ENCODE peak calls at places on chromosomes 12 and 14, in four cellular contexts. I is HepG2, P is K562, W is GM12878. O is an unnamed sample.

GRCh38 chr12:56007148-56007891 is 10.2 kb downstream of the SUOX start:
- DNase-seq in W (peak), I (peak), P (peak), O (peak)

GRCh38 chr14:63578300-63578699 is 35.1 kb upstream of the PPP2R5E start:
- DNase-seq in W (no peak), P (no peak), I (no peak), O (no peak)

GRCh38 chr14:78608998-78609787 is 439.0 kb downstream of the NRXN3 start:
- DNase-seq in W (no peak), I (no peak), P (no peak), O (no peak)

GRCh38 chr14:100288382-100289185 is 17.7 kb downstream of the SLC25A29 start:
- DNase-seq in W (no peak), I (no peak), P (no peak), O (no peak)

GRCh38 chr12:122004633-122005071 is 17.0 kb upstream of the BCL7A start:
- DNase-seq in W (no peak), P (no peak), I (no peak), O (no peak)

GRCh38 chr12:71567562-71567961 is 96.1 kb downstream of the ZFC3H1 start:
- DNase-seq in P (peak), W (no peak), I (no peak), O (no peak)

GRCh38 chr12:30100736-30101135 is 317.0 kb upstream of the TMTC1 start:
- DNase-seq in W (no peak), P (no peak), I (no peak), O (no peak)

GRCh38 chr14:58876613-58877012 is 238.9 kb downstream of the DACT1 start:
- DNase-seq in I (no peak), W (no peak), P (no peak), O (no peak)

GRCh38 chr12:110846615-110847566 is at the start of gene CCDC63:
- DNase-seq in I (peak), P (peak), W (no peak), O (peak)

GRCh38 chr12:91023326-91024004 is 18.7 kb upstream of the EPYC start:
- DNase-seq in W (no peak), P (no peak), I (no peak), O (no peak)

GRCh38 chr12:31234053-31234835 is 91.7 kb downstream of the SINHCAF start:
- DNase-seq in P (no peak), I (no peak), W (no peak), O (no peak)

GRCh38 chr12:57637364-57637763 is 4.4 kb upstream of the B4GALNT1 start:
- DNase-seq in P (peak), W (no peak), I (no peak), O (no peak)

GRCh38 chr14:104450811-104451401 is 128.7 kb upstream of the C14orf180 start:
- DNase-seq in I (no peak), P (no peak), W (no peak), O (no peak)

GRCh38 chr14:33475623-33476022 is 475.3 kb downstream of the EGLN3 start:
- DNase-seq in W (no peak), I (peak), P (no peak), O (peak)

GRCh38 chr12:53989227-53990113 is 4.5 kb downstream of the HOXC10 start:
- DNase-seq in P (no peak), I (peak), W (peak), O (peak)

DNA sequence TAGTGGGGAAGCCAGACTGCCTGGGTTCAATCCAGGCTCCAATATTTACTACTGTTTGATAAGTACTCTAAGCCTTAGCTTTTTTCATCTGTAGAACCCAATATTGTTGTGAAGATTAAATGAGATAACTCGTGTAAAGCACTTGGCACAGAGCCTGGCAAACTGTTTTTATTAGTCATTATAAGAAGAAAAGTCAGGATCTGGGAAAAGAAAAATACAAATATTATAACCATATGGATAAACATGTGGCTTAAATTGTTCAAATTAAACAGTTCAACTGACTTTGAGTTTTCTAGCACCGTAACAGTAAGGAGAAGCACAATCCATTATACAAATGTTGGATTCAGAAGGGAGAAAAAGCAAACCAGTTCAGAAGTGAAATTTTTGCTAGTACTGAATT is 22.0 kb upstream of the CDK17 start:
- DNase-seq in P (no peak), W (no peak), I (no peak), O (no peak)
- TF ChIP-seq EP300 in P (no peak), W (no peak), I (no peak), O (no peak)

GRCh38 chr14:89723930-89724915 is 230.3 kb downstream of the EFCAB11 start:
- DNase-seq in W (no peak), P (no peak), I (no peak), O (no peak)
- TF ChIP-seq CEBPB in W (no peak), P (no peak), I (no peak), O (no peak)

GRCh38 chr12:123390415-123391093 is 6.6 kb downstream of the KMT5A start:
- DNase-seq in I (no peak), W (no peak), P (no peak), O (no peak)

GRCh38 chr12:123391546-123392343 is 7.8 kb downstream of the KMT5A start:
- DNase-seq in P (no peak), I (no peak), W (no peak), O (no peak)

GRCh38 chr12:123388218-123388947 is 4.5 kb downstream of the KMT5A start:
- DNase-seq in W (peak), P (peak), I (peak), O (peak)

GRCh38 chr12:123388948-123389559 is 5.1 kb downstream of the KMT5A start:
- DNase-seq in P (peak), I (no peak), W (no peak), O (no peak)

DNA sequence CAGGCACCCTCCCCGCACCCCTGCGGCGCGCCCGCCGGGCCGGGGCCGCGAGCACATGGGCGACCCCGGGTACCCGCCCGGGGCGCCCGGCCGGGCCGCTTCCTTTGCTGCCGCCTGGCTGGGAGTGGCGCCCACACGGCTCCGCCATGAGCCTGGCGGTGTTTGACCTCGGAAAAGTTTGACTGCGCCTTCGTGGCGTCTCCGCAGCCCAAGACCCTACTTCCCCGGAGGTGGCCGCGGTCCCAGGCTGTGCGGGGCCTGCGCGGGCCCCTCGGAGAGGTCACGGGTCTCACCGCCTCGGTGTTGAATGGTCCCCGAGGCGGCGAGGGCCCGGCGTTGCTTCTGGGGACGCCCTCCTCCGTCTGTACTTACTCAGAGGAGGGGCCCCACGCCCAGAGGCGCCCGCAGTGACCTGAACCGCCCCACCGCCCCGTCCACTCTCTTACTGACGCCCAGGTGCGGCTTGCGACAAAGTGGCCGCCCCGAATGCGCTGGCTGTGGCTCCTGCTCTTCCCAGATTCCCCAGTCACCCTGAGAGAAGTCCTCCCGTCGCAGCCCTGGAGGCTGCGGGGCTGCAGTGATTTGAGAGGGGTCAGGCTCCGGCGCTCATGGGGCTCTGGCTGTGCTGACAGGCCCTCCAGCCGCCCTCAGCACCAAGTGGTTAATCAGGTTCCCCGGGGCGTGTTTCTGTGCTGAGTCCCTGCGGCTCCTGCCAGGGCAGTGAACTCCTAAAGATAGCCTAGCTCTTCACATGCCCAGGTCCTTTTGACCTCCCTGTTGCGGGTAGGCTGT is 5.8 kb downstream of the KMT5A start:
- DNase-seq in W (no peak), P (peak), I (peak), O (no peak)
- TF ChIP-seq REST in W (no peak), P (no peak), I (no peak), O (no peak)

DNA sequence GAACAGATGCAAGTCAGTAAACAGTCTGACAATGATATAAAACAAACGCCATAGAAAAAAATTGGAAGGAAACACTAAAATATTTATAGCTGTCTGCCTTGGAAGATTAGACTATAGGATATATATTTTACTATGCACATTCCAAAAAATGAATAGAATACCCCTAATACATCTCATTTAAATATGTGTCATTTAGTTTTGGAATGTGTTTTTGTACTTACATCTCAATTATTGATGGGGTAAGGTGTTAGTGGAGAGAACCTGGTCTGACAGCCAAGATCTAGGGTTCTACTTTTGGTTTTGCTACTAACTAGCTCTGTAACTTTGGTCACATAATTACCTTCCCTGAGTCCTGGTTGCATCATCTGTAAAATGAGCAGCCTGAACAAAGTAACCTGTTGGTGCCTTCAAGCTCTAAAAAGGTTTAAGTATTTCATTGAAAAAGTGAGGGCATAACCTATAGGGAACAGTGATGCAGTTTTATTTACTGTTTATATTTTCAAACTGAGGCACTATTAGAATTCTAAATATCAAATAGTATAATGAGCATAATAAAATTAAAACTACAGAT is 28.6 kb upstream of the SLC6A13 start:
- DNase-seq in W (no peak), I (no peak), P (no peak), O (no peak)
- TF ChIP-seq EP300 in W (no peak), I (no peak), P (no peak), O (no peak)

GRCh38 chr12:52147983-52148540 is 43.8 kb downstream of the KRT80 start:
- DNase-seq in W (no peak), I (no peak), P (no peak), O (no peak)

GRCh38 chr12:52148541-52149181 is 43.2 kb downstream of the KRT80 start:
- DNase-seq in W (no peak), P (peak), I (no peak), O (peak)

GRCh38 chr12:52145941-52146821 is 45.6 kb downstream of the KRT80 start:
- DNase-seq in I (no peak), W (no peak), P (no peak), O (no peak)

GRCh38 chr12:52146822-52147366 is 44.9 kb downstream of the KRT80 start:
- DNase-seq in I (no peak), W (no peak), P (no peak), O (no peak)

GRCh38 chr12:52147367-52147972 is 44.3 kb downstream of the KRT80 start:
- DNase-seq in P (peak), I (peak), W (no peak), O (peak)
- TF ChIP-seq CEBPB in P (no peak), I (no peak), W (no peak), O (no peak)

GRCh38 chr14:83575301-83575700 is 1954.6 kb upstream of the FLRT2 start:
- DNase-seq in I (no peak), P (no peak), W (no peak), O (no peak)
- TF ChIP-seq REST in I (no peak), P (no peak), W (no peak), O (no peak)

GRCh38 chr12:6493580-6494350 is at the start of gene NCAPD2:
- DNase-seq in P (peak), W (peak), I (peak), O (peak)
- TF ChIP-seq EP300 in P (no peak), W (no peak), I (no peak), O (no peak)

DNA sequence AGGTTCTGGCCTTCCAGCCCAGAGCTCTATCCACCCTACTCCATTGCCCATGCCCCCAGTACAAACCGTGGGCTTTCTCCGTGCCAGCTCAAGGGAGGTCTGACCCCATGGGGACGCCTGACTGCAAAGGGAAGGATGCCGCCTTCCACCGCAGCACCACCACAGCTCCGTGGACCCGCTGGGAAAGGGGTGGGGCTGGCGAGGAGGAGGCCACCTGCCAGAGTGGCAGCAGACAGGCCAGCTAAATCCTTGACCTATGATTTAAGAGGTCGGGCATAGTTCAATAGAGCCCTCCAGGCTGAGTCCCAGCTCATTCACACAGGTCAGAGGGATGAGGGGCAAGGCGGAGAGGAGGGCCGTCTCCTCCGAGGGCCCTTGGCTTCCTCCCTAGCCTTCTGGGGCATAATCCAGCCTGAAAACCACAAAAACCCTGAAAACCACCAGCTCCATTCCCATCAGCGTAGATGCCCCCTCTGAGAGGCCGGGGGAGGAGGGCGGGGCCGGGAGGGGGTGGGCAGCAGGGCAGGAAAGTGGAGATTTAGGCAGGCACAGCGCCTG is 14.9 kb upstream of the FIGNL2 start:
- DNase-seq in I (no peak), P (no peak), W (no peak), O (no peak)
- TF ChIP-seq CEBPB in I (no peak), P (no peak), W (no peak), O (no peak)

DNA sequence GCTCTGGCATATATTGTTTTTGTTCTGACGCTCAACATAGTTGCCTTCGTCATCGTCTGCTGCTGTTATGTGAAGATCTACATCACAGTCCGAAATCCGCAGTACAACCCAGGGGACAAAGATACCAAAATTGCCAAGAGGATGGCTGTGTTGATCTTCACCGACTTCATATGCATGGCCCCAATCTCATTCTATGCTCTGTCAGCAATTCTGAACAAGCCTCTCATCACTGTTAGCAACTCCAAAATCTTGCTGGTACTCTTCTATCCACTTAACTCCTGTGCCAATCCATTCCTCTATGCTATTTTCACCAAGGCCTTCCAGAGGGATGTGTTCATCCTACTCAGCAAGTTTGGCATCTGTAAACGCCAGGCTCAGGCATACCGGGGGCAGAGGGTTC is 77.0 kb downstream of the GTF2A1 start:
- DNase-seq in P (no peak), W (no peak), I (no peak), O (no peak)
- TF ChIP-seq REST in P (no peak), W (no peak), I (no peak), O (no peak)